ENCODE peak calls at places on chromosomes 7 and 10, in four cellular contexts. P, C, T and M are unnamed samples.

GRCh38 chr7:73526892-73527821 is 5.1 kb upstream of the BAZ1B start:
- DNase-seq in P (no peak), C (no peak), T (peak; percentile 49), M (no peak)

GRCh38 chr7:158676171-158676840 is 28.3 kb downstream of the NCAPG2 start:
- DNase-seq in P (no peak), C (peak; percentile 64), T (no peak), M (no peak)

GRCh38 chr7:124077546-124077945 is 44.7 kb upstream of the TMEM229A start:
- DNase-seq in P (no peak), C (no peak), T (no peak), M (no peak)

GRCh38 chr10:32987172-32987571 is 29.1 kb upstream of the ITGB1 start:
- DNase-seq in P (no peak), C (no peak), T (no peak), M (no peak)

GRCh38 chr10:86953747-86954680 is 3.4 kb downstream of the MMRN2 start:
- DNase-seq in P (no peak), C (peak; percentile 87), T (no peak), M (no peak)

GRCh38 chr10:103582331-103583123 is 89.0 kb downstream of the NEURL1 start:
- DNase-seq in P (no peak), C (no peak), T (no peak), M (no peak)

GRCh38 chr7:117143580-117143979 is 179.3 kb downstream of the WNT2 start:
- DNase-seq in P (peak; percentile 65), C (no peak), T (no peak), M (no peak)

GRCh38 chr7:1693991-1694524 is 24.0 kb downstream of the ELFN1 start:
- DNase-seq in P (peak; percentile 18), C (peak; percentile 30), T (peak; percentile 57), M (no peak)

GRCh38 chr7:134320201-134320600 is 3.5 kb upstream of the SLC35B4 start:
- DNase-seq in P (peak; percentile 20), C (no peak), T (no peak), M (no peak)

DNA sequence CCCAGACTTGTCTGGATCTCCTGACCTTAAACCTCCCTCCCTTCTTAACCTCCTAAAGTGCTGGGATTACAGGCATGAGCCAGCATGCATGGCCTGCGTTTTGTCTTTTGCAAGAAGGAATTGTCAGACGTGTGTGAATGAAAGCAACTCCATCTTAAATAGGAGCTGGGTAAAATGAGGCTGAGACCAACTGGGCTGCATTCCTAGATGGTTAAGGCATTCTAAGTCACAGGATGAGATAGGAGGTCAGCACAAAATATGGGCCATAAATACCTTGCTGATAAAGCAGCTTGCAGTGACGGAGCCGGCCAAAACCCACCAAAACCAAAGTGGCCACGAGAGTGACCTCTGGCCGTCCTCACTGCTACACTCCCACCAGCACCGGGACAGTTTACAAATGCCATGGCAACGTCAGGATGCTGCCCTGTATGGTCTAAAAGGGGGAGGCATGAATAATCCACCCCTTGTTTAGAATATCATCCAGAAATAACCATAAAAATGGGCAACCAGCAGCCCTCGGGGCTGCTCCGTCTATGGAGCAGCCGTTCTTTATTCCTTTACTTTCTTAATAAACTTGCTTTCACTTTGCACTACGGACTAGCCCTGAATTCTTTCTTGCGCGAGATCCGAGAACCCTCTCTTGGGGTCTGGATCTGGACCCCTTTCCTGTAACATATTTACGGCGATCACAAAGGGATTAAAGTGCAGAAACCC is 41.2 kb upstream of the SDK1 start:
- DNase-seq in P (no peak), C (peak; percentile 81), T (peak; percentile 69), M (no peak)
- H3K4me3 ChIP-seq in P (no peak overlapping the region), C (peak overlapping the region; percentile 59), T (no peak overlapping the region), M (peak overlapping the region; percentile 49)

GRCh38 chr7:108376206-108376605 is 80.0 kb downstream of the NRCAM start:
- DNase-seq in P (no peak), C (no peak), T (no peak), M (no peak)
- TF ChIP-seq CTCF in P (no peak), C (no peak), T (no peak), M (no peak)

GRCh38 chr7:105581066-105581811 is at the start of gene EFCAB10:
- DNase-seq in P (no peak), C (peak; percentile 38), T (peak; percentile 86), M (no peak)
- H3K4me3 ChIP-seq in P (no peak within 1 kb of the TSS), C (peak within 1 kb of the TSS; percentile 52), T (peak within 1 kb of the TSS; percentile 38), M (no peak within 1 kb of the TSS)

GRCh38 chr7:145848691-145849090 is 267.9 kb upstream of the CNTNAP2 start:
- DNase-seq in P (peak; percentile 25), C (no peak), T (peak; percentile 48), M (no peak)
- TF ChIP-seq CTCF in P (peak; percentile 69), C (no peak), T (peak; percentile 63), M (peak; percentile 23)

DNA sequence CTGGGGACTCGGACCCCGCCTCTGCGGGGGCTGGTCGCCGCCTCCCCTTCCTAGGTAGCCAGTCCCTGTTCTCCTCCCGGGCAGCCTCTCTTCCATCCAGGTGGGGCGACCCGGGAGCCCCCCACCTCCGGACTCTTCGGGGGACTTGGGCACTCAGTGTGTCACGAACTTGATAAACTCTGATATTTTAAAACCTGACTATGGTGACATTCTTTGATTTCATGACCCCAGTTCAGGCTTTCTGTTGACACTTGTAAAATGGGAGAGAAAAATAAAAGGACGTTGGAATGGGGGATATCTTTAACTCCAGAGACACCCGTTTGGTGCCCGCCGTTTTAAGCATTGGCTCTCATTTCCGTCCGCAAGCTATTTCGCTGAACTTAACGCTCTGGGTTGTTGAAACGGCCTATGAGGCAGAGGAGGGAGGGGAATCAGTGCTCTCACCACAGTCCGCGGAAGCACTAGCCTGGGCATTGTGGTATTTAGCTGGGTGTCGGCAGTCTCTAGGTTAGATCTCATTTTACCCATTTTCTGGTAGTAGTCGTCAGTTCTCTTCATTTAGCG is 662 bp downstream of the VPS26A start:
- DNase-seq in P (peak; percentile 73), C (peak; percentile 73), T (peak; percentile 64), M (peak; percentile 13)
- H3K4me3 ChIP-seq in P (peak overlapping the region; percentile 93), C (peak overlapping the region; percentile 76), T (peak overlapping the region; percentile 71), M (peak overlapping the region; percentile 76)

DNA sequence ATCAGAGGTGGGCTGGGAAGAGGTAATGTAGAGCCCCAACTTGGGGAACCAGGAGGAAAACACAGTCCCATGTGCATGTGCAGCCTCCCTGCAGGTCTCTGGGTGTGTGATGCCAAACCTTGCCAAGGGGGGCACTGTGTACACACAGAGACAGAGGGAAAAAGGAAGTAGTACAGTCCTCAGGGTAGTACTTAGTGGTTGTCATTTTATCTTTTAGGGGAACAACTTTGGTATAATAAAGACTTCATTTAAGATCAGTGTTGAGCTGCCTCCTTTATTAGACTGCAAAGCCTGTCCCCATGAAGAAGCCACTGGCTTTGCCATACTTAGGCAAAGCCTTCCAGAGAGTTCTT is 151.8 kb downstream of the CDH23 start:
- DNase-seq in P (peak; percentile 34), C (no peak), T (no peak), M (no peak)
- TF ChIP-seq CTCF in P (peak; percentile 52), C (peak; percentile 23), T (no peak), M (peak; percentile 22)